ENCODE peak calls at places on chromosomes 7 and 10, in nine cellular contexts. C, A, T, P, E, R, B, Y and S are unnamed samples.
A peak's percentile ranks its signal among the peaks of the same experiment; 100 is the strongest.

GRCh38 chr10:91162495-91163268 is 57.8 kb upstream of the PCGF5 start:
- DNase-seq in C (no peak), A (peak; percentile 88), T (peak; percentile 56), P (no peak), E (no peak), R (peak; percentile 72), B (peak; percentile 90), Y (peak; percentile 93), S (peak; percentile 83)

GRCh38 chr10:132392811-132393694 is 3.9 kb upstream of the PWWP2B start:
- DNase-seq in C (no peak), A (peak; percentile 44), T (peak; percentile 16), P (peak; percentile 43), E (no peak), R (no peak), B (no peak), Y (peak; percentile 66), S (no peak)

GRCh38 chr7:142864980-142865747 is 10.3 kb downstream of the EPHB6 start:
- DNase-seq in C (no peak), A (no peak), T (no peak), P (no peak), E (no peak), R (no peak), B (no peak), Y (no peak), S (no peak)

GRCh38 chr10:117360994-117361667 is 14.1 kb downstream of the PDZD8 start:
- DNase-seq in C (no peak), A (no peak), T (peak; percentile 31), P (no peak), E (no peak), R (no peak), B (no peak), Y (no peak), S (no peak)

GRCh38 chr7:16668978-16669377 is 23.0 kb downstream of the BZW2 start:
- DNase-seq in C (no peak), A (no peak), T (peak; percentile 44), P (no peak), E (no peak), R (no peak), B (no peak), Y (no peak), S (no peak)

GRCh38 chr7:64990216-64990615 is 620 bp downstream of the ZNF117 start:
- DNase-seq in C (no peak), A (no peak), T (no peak), P (no peak), E (no peak), R (no peak), B (no peak), Y (no peak), S (no peak)

GRCh38 chr10:79239275-79239779 is 107.9 kb upstream of the PPIF start:
- DNase-seq in C (no peak), A (no peak), T (peak; percentile 42), P (no peak), E (no peak), R (no peak), B (no peak), Y (no peak), S (no peak)

GRCh38 chr7:78020874-78021249 is 222.3 kb downstream of the PHTF2 start:
- DNase-seq in C (no peak), A (no peak), T (no peak), P (no peak), E (no peak), R (no peak), B (no peak), Y (no peak), S (no peak)

GRCh38 chr10:124149143-124149542 is 55.7 kb upstream of the CHST15 start:
- DNase-seq in C (no peak), A (no peak), T (no peak), P (no peak), E (no peak), R (no peak), B (peak; percentile 12), Y (no peak), S (no peak)

GRCh38 chr10:69644658-69645295 is 14.7 kb downstream of the FAM241B start:
- DNase-seq in C (no peak), A (no peak), T (peak; percentile 58), P (peak; percentile 19), E (peak; percentile 36), R (peak; percentile 11), B (peak; percentile 75), Y (peak; percentile 89), S (no peak)

DNA sequence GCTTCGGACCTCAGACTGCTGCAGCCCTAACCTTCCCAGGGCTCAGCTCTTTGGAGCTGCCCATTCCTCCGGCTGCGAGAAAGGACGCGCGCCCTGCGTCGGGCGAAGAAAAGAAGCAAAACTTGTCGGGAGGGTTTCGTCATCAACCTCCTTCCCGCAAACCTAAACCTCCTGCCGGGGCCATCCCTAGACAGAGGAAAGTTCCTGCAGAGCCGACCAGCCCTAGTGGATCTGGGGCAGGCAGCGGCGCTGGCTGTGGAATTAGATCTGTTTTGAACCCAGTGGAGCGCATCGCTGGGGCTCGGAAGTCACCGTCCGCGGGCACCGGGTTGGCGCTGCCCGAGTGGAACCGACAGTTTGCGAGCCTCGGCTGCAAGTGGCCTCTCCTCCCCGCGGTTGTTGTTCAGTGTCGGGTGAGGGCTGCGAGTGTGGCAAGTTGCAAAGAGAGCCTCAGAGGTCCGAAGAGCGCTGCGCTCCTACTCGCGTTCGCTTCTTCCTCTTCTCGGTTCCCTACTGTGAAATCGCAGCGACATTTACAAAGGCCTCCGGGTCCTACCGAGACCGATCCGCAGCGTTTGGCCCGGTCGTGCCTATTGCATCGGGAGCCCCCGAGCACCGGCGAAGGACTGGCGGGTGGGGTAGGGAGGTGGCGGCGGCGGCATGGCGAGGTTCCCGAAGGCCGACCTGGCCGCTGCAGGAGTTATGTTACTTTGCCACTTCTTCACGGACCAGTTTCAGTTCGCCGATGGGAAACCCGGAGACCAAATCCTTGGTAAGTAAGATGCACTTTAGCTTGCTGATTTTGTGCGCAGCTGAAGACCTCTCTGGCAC is at the start of gene PLXDC2:
- DNase-seq in C (no peak), A (peak; percentile 82), T (peak; percentile 66), P (peak; percentile 57), E (no peak), R (no peak), B (peak; percentile 79), Y (peak; percentile 84), S (no peak)
- H3K4me3 ChIP-seq in C (peak within 1 kb of the TSS; percentile 87), A (peak within 1 kb of the TSS; percentile 67), T (peak within 1 kb of the TSS; percentile 81), P (peak within 1 kb of the TSS; percentile 37), E (peak within 1 kb of the TSS; percentile 77), R (no peak within 1 kb of the TSS), B (peak within 1 kb of the TSS; percentile 72), Y (peak within 1 kb of the TSS; percentile 83), S (no peak within 1 kb of the TSS)

GRCh38 chr7:157851501-157852067 is 514.8 kb downstream of the DNAJB6 start:
- DNase-seq in C (no peak), A (peak; percentile 81), T (no peak), P (no peak), E (no peak), R (peak; percentile 14), B (no peak), Y (peak; percentile 81), S (peak; percentile 82)
- H3K4me1 ChIP-seq in C (no peaks in the 10 kb centered on the region), A (no peaks in the 10 kb centered on the region), T (no peaks in the 10 kb centered on the region), P (no peaks in the 10 kb centered on the region), E (peaks cover 2% of the 10 kb centered on the region), R (peaks cover 10% of the 10 kb centered on the region), B (no peaks in the 10 kb centered on the region), Y (no peaks in the 10 kb centered on the region), S (peaks cover 20% of the 10 kb centered on the region)

GRCh38 chr7:45890125-45890901 is 2.0 kb downstream of the IGFBP1 start:
- DNase-seq in C (no peak), A (no peak), T (no peak), P (no peak), E (no peak), R (no peak), B (no peak), Y (no peak), S (no peak)

GRCh38 chr7:45888185-45888992 is at the start of gene IGFBP1:
- DNase-seq in C (no peak), A (peak; percentile 68), T (no peak), P (no peak), E (no peak), R (no peak), B (no peak), Y (no peak), S (no peak)

GRCh38 chr7:45889367-45890067 is 1.2 kb downstream of the IGFBP1 start:
- DNase-seq in C (no peak), A (no peak), T (no peak), P (no peak), E (no peak), R (no peak), B (no peak), Y (no peak), S (no peak)

GRCh38 chr7:45886931-45887667 is 1.2 kb upstream of the IGFBP1 start:
- DNase-seq in C (no peak), A (no peak), T (no peak), P (no peak), E (no peak), R (no peak), B (no peak), Y (no peak), S (no peak)

GRCh38 chr7:45888993-45889366 is 692 bp downstream of the IGFBP1 start:
- DNase-seq in C (no peak), A (no peak), T (no peak), P (no peak), E (no peak), R (no peak), B (no peak), Y (no peak), S (no peak)
- H3K4me3 ChIP-seq in C (peak overlapping the region; percentile 38), A (peak overlapping the region; percentile 16), T (no peak overlapping the region), P (peak overlapping the region; percentile 16), E (peak overlapping the region; percentile 65), R (no peak overlapping the region), B (peak overlapping the region; percentile 40), Y (no peak overlapping the region), S (no peak overlapping the region)

DNA sequence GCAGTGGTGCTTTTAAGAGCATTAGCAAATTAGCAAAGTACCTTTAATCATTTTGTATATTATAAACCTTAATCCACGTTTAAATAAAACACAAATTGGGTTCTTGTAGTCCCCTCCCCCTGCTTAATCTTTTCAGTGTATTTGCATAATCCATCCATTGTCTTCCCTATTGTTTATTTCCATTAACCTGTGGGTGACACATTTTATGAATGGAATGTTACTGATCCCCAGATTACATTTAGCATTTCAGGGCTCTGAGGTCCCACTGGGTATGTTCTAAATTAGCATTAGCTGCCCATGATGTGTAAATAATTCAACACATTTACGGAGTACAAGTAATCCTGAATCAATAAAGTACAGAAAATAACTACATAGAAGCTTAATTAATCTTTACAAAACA is 138.4 kb upstream of the FEZF1 start:
- DNase-seq in C (no peak), A (no peak), T (no peak), P (no peak), E (peak; percentile 39), R (no peak), B (no peak), Y (no peak), S (no peak)
- H3K4me1 ChIP-seq in C (no peaks in the 10 kb centered on the region), A (no peaks in the 10 kb centered on the region), T (no peaks in the 10 kb centered on the region), P (no peaks in the 10 kb centered on the region), E (no peaks in the 10 kb centered on the region), R (no peaks in the 10 kb centered on the region), B (no peaks in the 10 kb centered on the region), Y (no peaks in the 10 kb centered on the region), S (no peaks in the 10 kb centered on the region)

GRCh38 chr7:134890246-134891240 is 95.8 kb upstream of the AGBL3 start:
- DNase-seq in C (peak; percentile 50), A (no peak), T (peak; percentile 49), P (peak; percentile 88), E (no peak), R (no peak), B (peak; percentile 81), Y (no peak), S (no peak)
- H3K4me3 ChIP-seq in C (peak overlapping the region; percentile 71), A (peak overlapping the region; percentile 59), T (peak overlapping the region; percentile 94), P (peak overlapping the region; percentile 37), E (no peak overlapping the region), R (no peak overlapping the region), B (peak overlapping the region; percentile 48), Y (peak overlapping the region; percentile 71), S (no peak overlapping the region)